ENCODE peak calls at places on chromosomes 11 and 22, in five cellular contexts. V is activated naive CD4-positive, alpha-beta T cell; P is D721Med; U is HTR-8/SVneo; O is mucosa of descending colon. I is an unnamed sample.

GRCh38 chr11:76700177-76701100 is 29.9 kb upstream of the LRRC32 start:
- DNase-seq in U (peak), V (no peak), P (no peak), O (no peak), I (no peak)

GRCh38 chr22:32617271-32617670 is 142.7 kb downstream of the FBXO7 start:
- DNase-seq in P (no peak), O (no peak), U (no peak), V (no peak), I (no peak)

GRCh38 chr11:19345519-19345847 is 104.7 kb upstream of the E2F8 start:
- DNase-seq in U (no peak), O (no peak), P (peak), V (no peak), I (no peak)

GRCh38 chr11:44036811-44037657 is 10.7 kb upstream of the ACCSL start:
- DNase-seq in U (peak), P (peak), O (peak), V (no peak), I (peak)

GRCh38 chr22:38271927-38272372 is 860 bp downstream of the TMEM184B start:
- DNase-seq in U (no peak), P (no peak), V (no peak), O (peak), I (peak)

GRCh38 chr11:65900899-65901180 is 652 bp upstream of the FOSL1 start:
- DNase-seq in P (no peak), U (no peak), O (no peak), V (no peak), I (no peak)

GRCh38 chr11:117075186-117075585 is 23.0 kb downstream of the SIK3 start:
- DNase-seq in O (no peak), V (no peak), P (no peak), U (no peak), I (no peak)

GRCh38 chr22:35928273-35928798 is 100.3 kb downstream of the RBFOX2 start:
- DNase-seq in O (no peak), V (no peak), U (no peak), P (no peak), I (no peak)

GRCh38 chr11:27688076-27688475 is 12.2 kb downstream of the BDNF start:
- DNase-seq in U (no peak), V (no peak), O (no peak), P (no peak), I (no peak)

GRCh38 chr11:58058276-58059010 is 27.7 kb downstream of the OR6Q1 start:
- DNase-seq in U (no peak), V (no peak), O (peak), P (no peak), I (peak)

GRCh38 chr22:49746065-49746464 is 81.6 kb downstream of the BRD1 start:
- DNase-seq in O (no peak), V (no peak), P (no peak), U (no peak), I (no peak)

GRCh38 chr11:108221401-108221800 is 1.0 kb downstream of the NPAT start:
- DNase-seq in P (no peak), U (no peak), V (no peak), O (no peak), I (no peak)

GRCh38 chr11:97965849-97966646 is 1054.7 kb upstream of the CNTN5 start:
- DNase-seq in P (no peak), V (no peak), U (peak), O (no peak), I (no peak)

GRCh38 chr11:65316979-65317786 is 2.5 kb downstream of the CDC42EP2 start:
- DNase-seq in V (no peak), U (peak), P (no peak), O (peak), I (peak)

GRCh38 chr22:45553333-45554039 is 50.8 kb downstream of the FBLN1 start:
- DNase-seq in O (peak), P (peak), U (peak), V (no peak), I (peak)

GRCh38 chr22:42608481-42609361 is 6.0 kb downstream of the POLDIP3 start:
- DNase-seq in P (no peak), V (no peak), U (peak), O (no peak), I (no peak)

GRCh38 chr11:33775832-33776231 is 1.5 kb upstream of the FBXO3 start:
- DNase-seq in P (no peak), U (no peak), V (no peak), O (no peak), I (no peak)

GRCh38 chr22:42693055-42693762 is 27.5 kb downstream of the A4GALT start:
- DNase-seq in P (no peak), O (no peak), V (no peak), U (no peak), I (no peak)

GRCh38 chr11:116072776-116073175 is 568.6 kb upstream of the CADM1 start:
- DNase-seq in V (no peak), O (peak), U (no peak), P (no peak), I (no peak)

GRCh38 chr11:59770869-59771268 is 15.7 kb downstream of the STX3 start:
- DNase-seq in U (no peak), P (no peak), V (no peak), O (no peak), I (no peak)

GRCh38 chr11:71372693-71373657 is 75.2 kb downstream of the DHCR7 start:
- DNase-seq in P (no peak), V (no peak), U (peak), O (no peak), I (no peak)

GRCh38 chr11:73322111-73322985 is 14.3 kb downstream of the ARHGEF17 start:
- DNase-seq in O (no peak), U (no peak), V (no peak), P (no peak), I (no peak)

GRCh38 chr11:1782831-1783724 is 19.4 kb upstream of the CTSD start:
- DNase-seq in O (no peak), U (peak), V (no peak), P (no peak), I (no peak)

GRCh38 chr11:128294685-128295079 is 292.7 kb downstream of the ETS1 start:
- DNase-seq in P (no peak), U (no peak), O (no peak), V (no peak), I (no peak)

GRCh38 chr22:24681236-24681635 is 78.2 kb downstream of the GGT1 start:
- DNase-seq in V (no peak), U (no peak), O (no peak), P (no peak), I (no peak)

I was measured in transverse colon.